ENCODE peak calls at places on chromosomes 5 and 9, in seven cellular contexts. G is stimulated activated CD8-positive, alpha-beta memory T cell treated with anti-CD3 and anti-CD28 coated beads, Interleukin-7, amount 100 ng/mL, for 4 hours; K is anterior cingulate cortex; O is endothelial cell; F is HCEC 1CT; P is heart left ventricle; Z is RCC 7860. A is an unnamed sample.

GRCh38 chr9:131744171-131744714 is 4.4 kb upstream of the RAPGEF1 start:
- DNase-seq in G (no peak), K (no peak), O (no peak), F (no peak), P (no peak), Z (no peak), A (no peak)

GRCh38 chr9:23769307-23769935 is 56.6 kb downstream of the ELAVL2 start:
- DNase-seq in G (no peak), K (no peak), O (no peak), F (no peak), P (no peak), Z (no peak), A (peak; percentile 9)

GRCh38 chr9:38309324-38310195 is 82.9 kb upstream of the ALDH1B1 start:
- DNase-seq in G (no peak), K (no peak), O (no peak), F (no peak), P (no peak), Z (no peak), A (peak; percentile 57)

GRCh38 chr9:94717656-94718225 is 8.8 kb upstream of the AOPEP start:
- DNase-seq in G (no peak), K (no peak), O (no peak), F (peak; percentile 36), P (no peak), Z (peak; percentile 19), A (peak; percentile 60)

GRCh38 chr5:151676719-151677118 is 10.0 kb downstream of the SPARC start:
- DNase-seq in G (no peak), K (no peak), O (peak; percentile 17), F (no peak), P (no peak), Z (no peak), A (no peak)

GRCh38 chr9:79154806-79155205 is 417.0 kb upstream of the TLE4 start:
- DNase-seq in G (no peak), K (no peak), O (no peak), F (no peak), P (no peak), Z (no peak), A (peak; percentile 1)

GRCh38 chr5:18560602-18561001 is 926.3 kb downstream of the TAF11L14 start:
- DNase-seq in G (no peak), K (no peak), O (no peak), F (no peak), P (no peak), Z (no peak), A (no peak)

GRCh38 chr5:126938461-126938860 is 91.9 kb downstream of the MARCHF3 start:
- DNase-seq in G (no peak), K (no peak), O (no peak), F (peak; percentile 91), P (no peak), Z (peak; percentile 46), A (peak; percentile 87)

GRCh38 chr5:80068237-80068636 is 33.1 kb downstream of the THBS4 start:
- DNase-seq in G (no peak), K (no peak), O (no peak), F (no peak), P (no peak), Z (no peak), A (no peak)

GRCh38 chr5:62042007-62042406 is 264.0 kb upstream of the KIF2A start:
- DNase-seq in G (no peak), K (no peak), O (no peak), F (no peak), P (no peak), Z (no peak), A (no peak)

GRCh38 chr5:126106032-126106431 is 317.2 kb upstream of the GRAMD2B start:
- DNase-seq in G (no peak), K (no peak), O (no peak), F (no peak), P (no peak), Z (no peak), A (peak; percentile 30)

GRCh38 chr5:117315170-117315569 is 740.5 kb upstream of the SEMA6A start:
- DNase-seq in G (no peak), K (no peak), O (no peak), F (no peak), P (no peak), Z (no peak), A (no peak)

GRCh38 chr5:60649288-60649917 is 50.6 kb downstream of the DEPDC1B start:
- DNase-seq in G (no peak), K (no peak), O (no peak), F (peak; percentile 61), P (no peak), Z (no peak), A (peak; percentile 63)

GRCh38 chr9:19416143-19416542 is 7.3 kb downstream of the ACER2 start:
- DNase-seq in G (no peak), K (no peak), O (no peak), F (no peak), P (no peak), Z (no peak), A (peak; percentile 75)

GRCh38 chr9:17063535-17064135 is 71.2 kb upstream of the CNTLN start:
- DNase-seq in G (no peak), K (no peak), O (peak; percentile 26), F (peak; percentile 59), P (no peak), Z (peak; percentile 34), A (peak; percentile 72)

GRCh38 chr9:73148447-73148937 is 3.2 kb upstream of the ANXA1 start:
- DNase-seq in G (no peak), K (no peak), O (no peak), F (peak; percentile 82), P (no peak), Z (no peak), A (peak; percentile 80)

GRCh38 chr5:163915481-163915961 is 410.1 kb downstream of the MAT2B start:
- DNase-seq in G (no peak), K (no peak), O (no peak), F (peak; percentile 31), P (no peak), Z (no peak), A (peak; percentile 14)

GRCh38 chr5:138391859-138392386 is 39.4 kb downstream of the KDM3B start:
- DNase-seq in G (no peak), K (peak; percentile 66), O (no peak), F (no peak), P (peak; percentile 65), Z (no peak), A (no peak)

GRCh38 chr5:8491254-8491653 is 622.3 kb downstream of the MTRR start:
- DNase-seq in G (no peak), K (no peak), O (no peak), F (no peak), P (no peak), Z (no peak), A (no peak)

GRCh38 chr5:145443366-145443765 is 391.8 kb downstream of the PRELID2 start:
- DNase-seq in G (no peak), K (no peak), O (no peak), F (no peak), P (no peak), Z (no peak), A (no peak)

GRCh38 chr5:55851675-55851979 is 470 bp downstream of the IL31RA start:
- DNase-seq in G (no peak), K (no peak), O (no peak), F (no peak), P (no peak), Z (no peak), A (no peak)

GRCh38 chr5:59893436-59894227 is at the start of gene PDE4D:
- DNase-seq in G (no peak), K (no peak), O (peak; percentile 85), F (peak; percentile 69), P (peak; percentile 37), Z (no peak), A (peak; percentile 46)

GRCh38 chr5:168809218-168809617 is 230.1 kb upstream of the PANK3 start:
- DNase-seq in G (no peak), K (no peak), O (no peak), F (no peak), P (no peak), Z (no peak), A (no peak)

GRCh38 chr9:37251452-37251851 is 131.1 kb downstream of the ZCCHC7 start:
- DNase-seq in G (no peak), K (no peak), O (no peak), F (no peak), P (no peak), Z (no peak), A (no peak)

GRCh38 chr9:135898634-135899407 is 8.5 kb downstream of the CAMSAP1 start:
- DNase-seq in G (no peak), K (no peak), O (no peak), F (peak; percentile 70), P (no peak), Z (no peak), A (peak; percentile 96)

GRCh38 chr5:79845448-79846197 is 145.4 kb downstream of the MTX3 start:
- DNase-seq in G (no peak), K (no peak), O (no peak), F (peak; percentile 90), P (peak; percentile 42), Z (peak; percentile 4), A (peak; percentile 96)

GRCh38 chr9:97292200-97292599 is 15.3 kb upstream of the CCDC180 start:
- DNase-seq in G (no peak), K (no peak), O (no peak), F (no peak), P (no peak), Z (no peak), A (no peak)